ENCODE peak calls at places on chromosomes 13 and 19, in five cellular contexts. R, I, G, P and Y are unnamed samples. For H3K4me1 and H3K27me3, the result is how much of the 10 kb centered on the place peaks cover.

GRCh38 chr19:32336259-32337111 is 8.9 kb upstream of the ZNF507 start:
- DNase-seq in R (no peak), I (no peak), G (peak), P (no peak), Y (no peak)

GRCh38 chr13:96417956-96418355 is 328.0 kb downstream of the HS6ST3 start:
- DNase-seq in R (no peak), I (no peak), G (no peak), P (no peak), Y (no peak)

GRCh38 chr19:12937243-12938053 is 961 bp upstream of the CALR start:
- DNase-seq in R (no peak), I (no peak), G (peak), P (peak), Y (peak)

GRCh38 chr13:64239372-64239771 is 2823.7 kb upstream of the PCDH20 start:
- DNase-seq in R (no peak), I (no peak), G (no peak), P (no peak), Y (no peak)

GRCh38 chr13:110698689-110699088 is 7.2 kb downstream of the CARS2 start:
- DNase-seq in R (no peak), I (no peak), G (no peak), P (no peak), Y (no peak)

GRCh38 chr19:10037367-10037766 is 24.1 kb downstream of the RDH8 start:
- DNase-seq in R (no peak), I (no peak), G (no peak), P (no peak), Y (no peak)

GRCh38 chr19:19552811-19553210 is 14.7 kb downstream of the CILP2 start:
- DNase-seq in R (no peak), I (no peak), G (no peak), P (no peak), Y (no peak)

GRCh38 chr19:13149628-13150186 is 468 bp downstream of the STX10 start:
- DNase-seq in R (peak), I (peak), G (peak), P (peak), Y (peak)

GRCh38 chr19:18494267-18494607 is 27.6 kb downstream of the ELL start:
- DNase-seq in R (no peak), I (no peak), G (peak), P (no peak), Y (no peak)

GRCh38 chr19:10113964-10114650 is 2.6 kb downstream of the P2RY11 start:
- DNase-seq in R (no peak), I (no peak), G (peak), P (no peak), Y (no peak)

GRCh38 chr19:43570174-43570791 is 5.0 kb downstream of the XRCC1 start:
- DNase-seq in R (no peak), I (no peak), G (no peak), P (no peak), Y (no peak)

DNA sequence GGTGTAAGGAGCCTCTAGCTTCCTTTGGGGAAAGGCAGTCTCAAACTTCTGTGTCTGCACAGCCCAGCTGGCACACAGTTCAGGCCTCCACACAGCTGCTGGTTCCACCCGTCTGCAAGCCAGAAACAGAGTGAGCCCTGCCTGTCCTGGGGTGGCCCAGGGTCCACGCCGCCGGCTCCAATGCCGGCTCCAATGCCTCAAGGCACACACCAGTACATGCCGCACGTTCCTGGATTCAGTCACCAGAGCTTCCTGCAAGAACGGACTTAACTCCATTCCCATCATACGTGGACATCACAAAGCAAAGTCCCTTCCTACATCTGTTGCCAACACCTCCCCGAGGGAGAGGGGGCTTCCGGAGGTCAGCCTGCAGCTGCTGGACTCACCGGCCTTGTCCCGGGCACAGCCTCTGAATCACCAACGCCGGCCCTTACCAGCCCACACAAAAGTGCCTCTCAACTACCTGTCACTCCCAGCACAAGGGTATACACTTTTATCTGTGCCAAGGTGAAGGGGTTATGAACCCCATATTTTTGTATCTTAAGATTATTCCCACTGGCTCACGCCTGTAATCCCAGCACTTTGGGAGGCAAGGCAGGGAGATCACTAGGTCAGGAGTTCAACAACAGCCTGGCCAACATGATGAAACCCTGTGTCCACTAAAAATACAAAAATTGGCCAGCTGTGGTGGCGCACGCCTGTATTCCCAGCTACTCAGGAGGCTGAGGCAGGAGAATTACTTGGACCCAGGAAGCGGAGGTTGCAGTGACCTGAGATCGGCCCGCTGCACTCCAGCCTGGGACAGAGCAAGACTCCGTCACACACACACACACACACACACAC is 8.4 kb downstream of the SH3GL1 start:
- DNase-seq in R (peak), I (no peak), G (no peak), P (no peak), Y (no peak)
- H3K4me1 ChIP-seq in R (half or more), I (half or more), G (under half), P (half or more), Y (under half)

GRCh38 chr19:47243364-47243775 is 12.4 kb upstream of the BBC3 start:
- DNase-seq in R (no peak), I (no peak), G (no peak), P (no peak), Y (no peak)

GRCh38 chr19:47240996-47241918 is 10.3 kb upstream of the BBC3 start:
- DNase-seq in R (peak), I (peak), G (peak), P (peak), Y (peak)

GRCh38 chr19:47240561-47240960 is 9.6 kb upstream of the BBC3 start:
- DNase-seq in R (no peak), I (no peak), G (no peak), P (no peak), Y (no peak)

GRCh38 chr19:47241919-47242644 is 11.1 kb upstream of the BBC3 start:
- DNase-seq in R (no peak), I (no peak), G (no peak), P (no peak), Y (no peak)

DNA sequence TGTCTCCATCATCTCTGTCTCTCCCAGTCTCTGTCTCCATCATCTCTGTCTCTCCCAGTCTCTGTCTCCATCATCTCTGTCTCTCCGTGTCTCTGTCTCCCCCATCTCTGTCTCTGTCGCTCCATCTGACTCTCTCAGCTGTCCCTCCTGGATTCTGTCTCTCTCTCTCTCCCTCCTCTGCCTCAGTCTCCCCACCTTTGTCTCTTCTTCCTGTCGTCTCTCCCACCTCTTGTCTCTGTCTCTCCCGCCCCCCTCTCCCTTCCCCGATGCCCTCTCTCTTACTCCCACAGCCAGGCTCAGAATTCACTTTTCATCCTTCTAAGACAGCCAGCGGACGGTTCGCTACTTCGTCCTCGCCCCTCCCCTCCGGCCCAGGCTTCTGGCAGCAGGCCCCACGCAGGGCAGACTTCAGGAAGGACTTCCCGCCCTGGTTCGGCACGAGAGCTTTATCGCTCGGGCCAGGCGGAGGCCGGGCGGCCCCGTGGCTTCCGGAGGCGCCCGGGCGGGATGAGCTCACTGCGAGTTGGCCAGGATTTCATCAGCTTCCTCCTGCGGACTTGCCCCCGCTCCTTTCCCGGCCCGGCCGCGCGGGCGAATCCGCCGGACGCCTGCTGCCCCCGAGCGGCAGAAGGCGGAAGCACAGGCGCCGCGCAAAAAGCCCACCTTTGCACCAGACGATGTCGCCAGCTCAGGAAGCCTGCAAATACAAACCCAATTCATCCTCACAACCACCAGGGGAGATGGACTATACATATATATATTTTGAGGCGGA is 12.4 kb upstream of the CCDC9 start:
- DNase-seq in R (peak), I (peak), G (peak), P (peak), Y (peak)
- H3K4me3 ChIP-seq in R (peak), I (peak), G (peak), P (peak), Y (no peak)

GRCh38 chr19:53962887-53963435 is at the start of gene CACNG8:
- DNase-seq in R (no peak), I (no peak), G (no peak), P (no peak), Y (no peak)

GRCh38 chr19:53960187-53960586 is 2.5 kb upstream of the CACNG8 start:
- DNase-seq in R (no peak), I (no peak), G (no peak), P (no peak), Y (no peak)

GRCh38 chr19:53959176-53959757 is 3.5 kb upstream of the CACNG8 start:
- DNase-seq in R (no peak), I (no peak), G (no peak), P (peak), Y (no peak)

GRCh38 chr19:53961523-53962345 is 1.0 kb upstream of the CACNG8 start:
- DNase-seq in R (no peak), I (no peak), G (no peak), P (no peak), Y (peak)

GRCh38 chr19:53960886-53961285 is 1.9 kb upstream of the CACNG8 start:
- DNase-seq in R (no peak), I (no peak), G (no peak), P (no peak), Y (no peak)
- H3K27me3 ChIP-seq in R (under half), I (half or more), G (under half), P (half or more), Y (under half)

GRCh38 chr19:49869484-49870308 is 2.3 kb upstream of the PNKP start:
- DNase-seq in R (peak), I (peak), G (peak), P (peak), Y (peak)

GRCh38 chr19:49869009-49869483 is 1.7 kb upstream of the PNKP start:
- DNase-seq in R (no peak), I (no peak), G (peak), P (peak), Y (no peak)

GRCh38 chr19:49871349-49871985 is 4.1 kb upstream of the PNKP start:
- DNase-seq in R (no peak), I (no peak), G (peak), P (no peak), Y (no peak)

GRCh38 chr19:49872245-49873148 is 4.7 kb downstream of the AKT1S1 start:
- DNase-seq in R (no peak), I (no peak), G (peak), P (no peak), Y (no peak)

DNA sequence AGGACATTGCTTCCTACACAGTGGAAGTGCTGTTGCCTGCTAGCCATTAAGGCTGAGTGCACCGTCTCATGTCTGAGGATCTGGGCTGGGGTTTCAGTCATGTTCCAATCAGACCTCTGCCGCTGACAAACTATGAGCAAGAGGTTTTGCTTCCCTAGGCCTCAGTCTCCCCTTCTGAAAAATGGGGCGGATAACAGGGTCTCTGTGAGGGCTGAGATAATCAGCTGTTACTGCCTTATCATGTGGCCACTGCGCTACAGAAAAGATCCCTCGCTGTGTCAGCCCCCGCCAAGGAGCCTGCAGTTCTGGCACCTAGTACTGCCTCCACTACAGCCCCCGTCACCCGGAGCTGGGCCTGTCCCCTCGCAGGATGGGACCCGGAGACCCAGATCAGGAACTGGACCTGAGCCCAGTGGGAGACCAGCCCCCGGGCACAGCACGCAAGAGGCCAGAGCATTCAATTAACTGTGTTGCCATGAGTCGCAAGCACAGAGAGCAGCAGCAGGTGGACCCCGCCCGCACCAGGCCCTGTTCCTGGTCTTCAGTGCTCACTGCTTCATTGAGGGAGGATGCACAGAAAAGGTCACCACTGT is 3.0 kb upstream of the PNKP start:
- DNase-seq in R (no peak), I (peak), G (peak), P (no peak), Y (no peak)
- H3K4me1 ChIP-seq in R (under half), I (under half), G (under half), P (under half), Y (under half)

GRCh38 chr19:29271911-29272310 is 59.0 kb upstream of the UQCRFS1 start:
- DNase-seq in R (no peak), I (no peak), G (no peak), P (peak), Y (no peak)

GRCh38 chr19:29273000-29273691 is 60.2 kb upstream of the UQCRFS1 start:
- DNase-seq in R (no peak), I (no peak), G (no peak), P (peak), Y (no peak)

GRCh38 chr19:29278716-29279115 is 65.8 kb upstream of the UQCRFS1 start:
- DNase-seq in R (no peak), I (no peak), G (no peak), P (peak), Y (no peak)

GRCh38 chr19:29275266-29275665 is 62.3 kb upstream of the UQCRFS1 start:
- DNase-seq in R (no peak), I (no peak), G (no peak), P (peak), Y (no peak)

GRCh38 chr19:29277107-29277506 is 64.2 kb upstream of the UQCRFS1 start:
- DNase-seq in R (no peak), I (no peak), G (no peak), P (peak), Y (no peak)
- H3K4me3 ChIP-seq in R (no peak), I (no peak), G (no peak), P (no peak), Y (no peak)